ENCODE peak calls at places on chromosome 21, in four cellular contexts. M, O, X and H are unnamed samples.

GRCh38 chr21:33644383-33645074 is 2.2 kb downstream of the ITSN1 start:
- DNase-seq in M (peak; percentile 46), O (no peak), X (no peak), H (no peak)

GRCh38 chr21:21262048-21262447 is 263.8 kb downstream of the NCAM2 start:
- DNase-seq in O (no peak), M (no peak), X (no peak), H (no peak)

GRCh38 chr21:19781881-19782652 is 1216.1 kb upstream of the NCAM2 start:
- DNase-seq in X (no peak), M (no peak), O (no peak), H (peak; percentile 32)

GRCh38 chr21:28336299-28336698 is 656.4 kb downstream of the LTN1 start:
- DNase-seq in M (peak; percentile 27), X (no peak), O (no peak), H (peak; percentile 70)

GRCh38 chr21:17501107-17502006 is 11.5 kb upstream of the CXADR start:
- DNase-seq in O (no peak), X (no peak), M (no peak), H (no peak)

GRCh38 chr21:42308914-42309752 is 6.1 kb downstream of the TFF3 start:
- DNase-seq in M (no peak), X (peak; percentile 44), O (no peak), H (no peak)

GRCh38 chr21:15241997-15242767 is 177.4 kb upstream of the NRIP1 start:
- DNase-seq in O (no peak), X (no peak), M (no peak), H (no peak)

GRCh38 chr21:39094847-39095525 is 88.3 kb downstream of the PSMG1 start:
- DNase-seq in O (peak; percentile 59), M (no peak), X (no peak), H (peak; percentile 29)

GRCh38 chr21:42392731-42393442 is 3.0 kb downstream of the TMPRSS3 start:
- DNase-seq in M (no peak), X (no peak), O (no peak), H (no peak)

GRCh38 chr21:18550361-18550760 is 146.8 kb upstream of the TMPRSS15 start:
- DNase-seq in X (no peak), M (no peak), O (no peak), H (no peak)

GRCh38 chr21:27454234-27454633 is 487.3 kb upstream of the ADAMTS5 start:
- DNase-seq in M (no peak), X (no peak), O (no peak), H (no peak)

GRCh38 chr21:42639646-42640152 is 13.7 kb upstream of the PDE9A start:
- DNase-seq in X (no peak), M (no peak), O (no peak), H (no peak)

GRCh38 chr21:40923361-40923760 is 76.4 kb upstream of the DSCAM start:
- DNase-seq in O (no peak), X (no peak), M (no peak), H (no peak)

GRCh38 chr21:18147678-18148077 is 97.0 kb upstream of the CHODL start:
- DNase-seq in O (no peak), X (no peak), M (no peak), H (no peak)

GRCh38 chr21:28959367-28960099 is 33.1 kb downstream of the LTN1 start:
- DNase-seq in M (no peak), O (no peak), X (no peak), H (no peak)

GRCh38 chr21:26833011-26833410 is 12.2 kb downstream of the ADAMTS1 start:
- DNase-seq in X (no peak), M (no peak), O (no peak), H (peak; percentile 46)

GRCh38 chr21:16534408-16535099 is 804.8 kb downstream of the USP25 start:
- DNase-seq in X (peak; percentile 90), M (peak; percentile 84), O (no peak), H (peak; percentile 40)

GRCh38 chr21:19998450-19998849 is 999.8 kb upstream of the NCAM2 start:
- DNase-seq in M (no peak), O (no peak), X (no peak), H (no peak)

GRCh38 chr21:42512346-42513034 is 1.2 kb upstream of the SLC37A1 start:
- DNase-seq in X (no peak), O (no peak), M (no peak), H (no peak)

GRCh38 chr21:21751286-21751685 is 753.1 kb downstream of the NCAM2 start:
- DNase-seq in X (no peak), M (no peak), O (no peak), H (no peak)

GRCh38 chr21:15978158-15978805 is 248.5 kb downstream of the USP25 start:
- DNase-seq in X (no peak), O (no peak), M (no peak), H (no peak)

GRCh38 chr21:41768371-41769042 is 1.7 kb upstream of the RIPK4 start:
- DNase-seq in M (no peak), X (no peak), O (no peak), H (no peak)

GRCh38 chr21:30306821-30307330 is 13.2 kb downstream of the KRTAP26-1 start:
- DNase-seq in O (no peak), M (no peak), X (no peak), H (no peak)
- H3K36me3 ChIP-seq in O (no peaks in the 10 kb centered on the region), M (no peaks in the 10 kb centered on the region), X (no peaks in the 10 kb centered on the region), H (no peaks in the 10 kb centered on the region)

GRCh38 chr21:46409641-46410406 is 48.9 kb upstream of the DIP2A start:
- DNase-seq in O (no peak), X (no peak), M (no peak), H (no peak)
- H3K36me3 ChIP-seq in O (peaks cover 45% of the 10 kb centered on the region), X (peaks cover 35% of the 10 kb centered on the region), M (no peaks in the 10 kb centered on the region), H (peaks cover 15% of the 10 kb centered on the region)

GRCh38 chr21:34877485-34878128 is 171.5 kb downstream of the RUNX1 start:
- DNase-seq in X (no peak), O (no peak), M (no peak), H (no peak)
- H3K36me3 ChIP-seq in X (peaks cover 6% of the 10 kb centered on the region), O (peaks cover 91% of the 10 kb centered on the region), M (no peaks in the 10 kb centered on the region), H (peaks cover 82% of the 10 kb centered on the region)

DNA sequence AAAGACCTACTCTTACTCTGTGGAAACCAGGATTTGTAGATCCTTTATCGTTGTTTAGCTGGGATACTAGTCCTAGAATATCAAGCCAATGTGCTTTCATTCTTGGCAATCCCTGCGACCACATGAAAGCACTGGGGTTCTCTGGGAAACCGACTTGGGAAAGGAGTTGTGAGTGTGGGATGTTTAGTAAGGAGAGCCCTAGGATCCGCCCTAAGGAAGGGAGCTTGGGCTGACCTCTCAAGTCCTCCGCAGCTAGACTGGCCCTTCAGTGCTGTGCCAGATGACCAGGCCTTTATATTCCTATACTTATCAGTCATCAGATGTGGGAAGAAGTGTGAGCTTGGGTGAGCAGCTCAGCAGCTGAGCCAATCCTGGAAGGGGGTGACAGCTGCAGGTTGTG is 5.2 kb upstream of the KRTAP19-8 start:
- DNase-seq in X (no peak), M (no peak), O (no peak), H (no peak)
- H3K36me3 ChIP-seq in X (no peaks in the 10 kb centered on the region), M (no peaks in the 10 kb centered on the region), O (no peaks in the 10 kb centered on the region), H (no peaks in the 10 kb centered on the region)

GRCh38 chr21:44283953-44284352 is 1.7 kb upstream of the AIRE start:
- DNase-seq in O (no peak), X (no peak), M (no peak), H (no peak)

GRCh38 chr21:44285102-44285501 is 574 bp upstream of the AIRE start:
- DNase-seq in O (no peak), M (no peak), X (no peak), H (no peak)

GRCh38 chr21:44286716-44287632 is 1.3 kb downstream of the AIRE start:
- DNase-seq in O (no peak), X (no peak), M (no peak), H (no peak)

GRCh38 chr21:44285547-44285992 is at the start of gene AIRE:
- DNase-seq in O (no peak), M (no peak), X (no peak), H (no peak)

DNA sequence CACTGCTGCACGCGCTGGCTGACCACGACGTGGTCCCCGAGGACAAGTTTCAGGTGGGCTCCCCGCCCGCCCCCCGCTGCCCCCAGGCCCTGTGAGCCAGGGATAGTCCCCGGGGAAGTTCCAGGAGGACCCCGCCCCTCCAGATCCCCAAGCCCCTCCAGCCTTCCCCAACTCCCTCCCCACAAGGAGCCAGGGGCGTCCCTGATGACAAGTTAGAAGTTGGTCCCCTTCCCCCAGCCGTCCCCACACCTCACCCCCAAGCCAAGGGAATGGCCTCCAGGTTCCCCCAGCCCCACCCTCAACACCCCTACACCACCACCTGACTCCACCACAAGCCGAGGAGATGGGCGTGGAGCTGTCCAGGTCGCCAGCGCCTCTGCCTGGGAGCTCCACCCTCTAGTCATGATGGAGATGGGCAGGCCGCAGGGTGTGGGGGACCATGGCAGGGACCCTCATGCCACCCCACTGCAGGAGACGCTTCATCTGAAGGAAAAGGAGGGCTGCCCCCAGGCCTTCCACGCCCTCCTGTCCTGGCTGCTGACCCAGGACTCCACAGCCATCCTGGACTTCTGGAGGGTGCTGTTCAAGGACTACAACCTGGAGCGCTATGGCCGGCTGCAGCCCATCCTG is 525 bp downstream of the AIRE start:
- DNase-seq in O (no peak), X (no peak), M (no peak), H (no peak)
- H3K36me3 ChIP-seq in O (no peaks in the 10 kb centered on the region), X (no peaks in the 10 kb centered on the region), M (no peaks in the 10 kb centered on the region), H (no peaks in the 10 kb centered on the region)

DNA sequence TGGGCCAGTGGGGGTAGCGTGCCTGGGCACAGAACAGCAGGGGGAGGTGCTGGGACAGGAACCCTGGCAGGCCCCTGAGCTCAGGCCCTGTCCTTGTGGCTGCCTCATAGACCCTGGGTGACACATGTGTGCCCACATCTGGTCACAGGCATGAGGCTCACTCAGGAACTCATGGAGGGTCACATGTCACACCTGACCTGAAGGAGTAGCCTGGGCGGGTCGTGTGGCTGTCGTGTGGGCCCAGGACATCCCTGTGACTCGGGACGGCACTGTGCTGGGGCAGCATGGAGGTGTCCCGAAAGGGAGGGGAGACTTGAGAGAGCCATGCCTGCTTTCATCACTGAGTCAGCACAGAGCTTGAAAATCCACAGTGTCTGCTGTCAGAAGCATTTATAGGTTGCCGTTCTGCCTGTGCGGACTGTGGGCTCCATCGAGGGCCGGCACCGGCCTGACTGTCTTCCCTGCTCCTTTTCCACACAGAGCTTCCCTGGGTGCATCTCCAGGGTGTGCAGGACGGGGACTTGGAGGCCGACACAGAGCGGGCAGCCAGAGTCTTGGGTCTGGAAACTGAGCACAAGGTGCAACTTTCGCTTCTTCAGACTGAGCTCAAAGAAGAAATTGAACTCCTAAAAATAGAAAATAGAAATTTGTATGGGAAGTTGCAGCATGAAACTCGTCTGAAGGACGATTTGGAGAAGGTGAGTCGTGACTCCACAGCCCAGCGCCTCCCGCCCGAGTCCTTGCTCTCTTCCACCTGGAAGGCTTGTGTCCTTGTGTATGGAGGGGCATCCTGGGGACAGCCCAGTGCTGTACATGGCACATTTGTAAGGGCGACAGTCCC is 32.8 kb downstream of the PCNT start:
- DNase-seq in O (no peak), M (no peak), X (no peak), H (no peak)
- H3K36me3 ChIP-seq in O (peaks cover 82% of the 10 kb centered on the region), M (no peaks in the 10 kb centered on the region), X (peaks cover 72% of the 10 kb centered on the region), H (peaks cover 33% of the 10 kb centered on the region)

DNA sequence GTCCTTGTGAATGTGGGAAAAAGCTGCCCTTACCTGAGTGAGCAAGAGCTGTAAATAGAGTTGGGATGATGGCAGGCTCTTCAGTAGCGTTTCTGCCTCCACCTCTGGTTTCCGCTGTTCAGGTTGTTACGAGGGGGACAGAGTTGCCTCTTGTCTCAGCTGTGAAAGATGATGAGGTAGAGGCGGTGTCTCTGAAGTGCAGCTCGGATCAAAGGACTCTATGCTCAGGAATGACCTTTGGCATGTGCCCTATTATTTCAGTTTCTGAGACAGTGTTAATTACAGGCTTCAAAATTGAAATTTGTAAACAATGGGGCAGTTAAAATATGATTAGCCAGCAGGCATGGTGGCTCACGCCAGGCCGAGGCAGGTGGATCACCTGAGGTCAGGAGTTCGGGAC is 70.3 kb downstream of the VPS26C start:
- DNase-seq in M (no peak), X (no peak), O (no peak), H (no peak)
- H3K36me3 ChIP-seq in M (no peaks in the 10 kb centered on the region), X (peaks cover 73% of the 10 kb centered on the region), O (peaks cover 91% of the 10 kb centered on the region), H (peaks cover 54% of the 10 kb centered on the region)

GRCh38 chr21:44778094-44778493 is 23.5 kb downstream of the UBE2G2 start:
- DNase-seq in X (no peak), M (no peak), O (no peak), H (no peak)
- H3K36me3 ChIP-seq in X (peaks cover 31% of the 10 kb centered on the region), M (no peaks in the 10 kb centered on the region), O (peaks cover 87% of the 10 kb centered on the region), H (peaks cover 58% of the 10 kb centered on the region)